ENCODE peak calls at places on chromosomes 12 and 14, in four cellular contexts. I is mesenchymal stem cell, K is colonic mucosa, A is NT2/D1. H is an unnamed sample.

GRCh38 chr14:92531151-92531873 is 17.7 kb downstream of the RIN3 start:
- DNase-seq in I (no peak), K (no peak), A (no peak), H (no peak)

GRCh38 chr12:55743967-55744931 is 1.3 kb downstream of the GDF11 start:
- DNase-seq in I (peak; percentile 41), K (no peak), A (no peak), H (peak; percentile 29)

GRCh38 chr12:66241061-66242043 is 52.3 kb downstream of the IRAK3 start:
- DNase-seq in I (peak; percentile 75), K (no peak), A (no peak), H (peak; percentile 88)

GRCh38 chr14:74792249-74793039 is 29.3 kb downstream of the YLPM1 start:
- DNase-seq in I (peak; percentile 22), K (no peak), A (peak; percentile 1), H (no peak)

GRCh38 chr14:87874676-87875075 is 118.3 kb downstream of the GALC start:
- DNase-seq in I (no peak), K (no peak), A (no peak), H (no peak)

GRCh38 chr12:42732908-42733411 is 143.4 kb upstream of the PRICKLE1 start:
- DNase-seq in I (no peak), K (no peak), A (no peak), H (no peak)

GRCh38 chr12:21989819-21990412 is 48.7 kb upstream of the ABCC9 start:
- DNase-seq in I (peak; percentile 12), K (no peak), A (no peak), H (peak; percentile 79)

GRCh38 chr12:122942609-122943008 is 23.7 kb downstream of the ABCB9 start:
- DNase-seq in I (peak; percentile 46), K (no peak), A (no peak), H (no peak)

GRCh38 chr12:68789144-68789878 is 18.7 kb upstream of the MDM2 start:
- DNase-seq in I (no peak), K (no peak), A (no peak), H (no peak)

GRCh38 chr12:124441443-124442190 is 125.8 kb downstream of the NCOR2 start:
- DNase-seq in I (peak; percentile 93), K (no peak), A (no peak), H (peak; percentile 91)

GRCh38 chr12:56933826-56934625 is at the start of gene SDR9C7:
- DNase-seq in I (no peak), K (no peak), A (no peak), H (no peak)

GRCh38 chr14:41072776-41073175 is 533.9 kb upstream of the LRFN5 start:
- DNase-seq in I (no peak), K (no peak), A (no peak), H (no peak)
- H3K4me3 ChIP-seq in I (no peak overlapping the region), K (no peak overlapping the region), A (no peak overlapping the region), H (no peak overlapping the region)

GRCh38 chr12:40209886-40210285 is 14.9 kb upstream of the LRRK2 start:
- DNase-seq in I (no peak), K (no peak), A (no peak), H (no peak)
- H3K9ac ChIP-seq in I (no peak overlapping the region), K (no peak overlapping the region), A (no peak overlapping the region), H (no peak overlapping the region)

DNA sequence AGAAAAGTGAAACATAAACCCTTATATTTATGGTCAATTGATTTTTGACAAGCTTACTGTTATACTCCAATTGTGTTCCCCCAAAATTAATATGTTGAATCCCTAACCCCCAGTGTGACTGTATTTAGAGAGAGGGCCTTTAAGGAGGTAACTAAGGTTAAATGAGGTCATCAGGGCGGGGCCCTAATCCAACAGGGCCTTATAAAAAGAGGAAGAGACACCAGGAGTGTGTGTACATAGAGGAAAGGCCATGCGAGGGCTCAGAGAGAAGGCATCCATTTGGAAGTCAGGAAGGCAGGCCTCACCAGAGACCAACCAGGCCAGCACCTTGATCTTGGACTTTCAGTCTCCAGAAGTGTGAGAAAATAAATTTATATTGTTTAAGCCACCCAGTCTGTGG is 6.5 kb upstream of the VTI1B start:
- DNase-seq in I (no peak), K (no peak), A (no peak), H (no peak)
- H3K4me3 ChIP-seq in I (peak overlapping the region; percentile 13), K (no peak overlapping the region), A (no peak overlapping the region), H (no peak overlapping the region)

DNA sequence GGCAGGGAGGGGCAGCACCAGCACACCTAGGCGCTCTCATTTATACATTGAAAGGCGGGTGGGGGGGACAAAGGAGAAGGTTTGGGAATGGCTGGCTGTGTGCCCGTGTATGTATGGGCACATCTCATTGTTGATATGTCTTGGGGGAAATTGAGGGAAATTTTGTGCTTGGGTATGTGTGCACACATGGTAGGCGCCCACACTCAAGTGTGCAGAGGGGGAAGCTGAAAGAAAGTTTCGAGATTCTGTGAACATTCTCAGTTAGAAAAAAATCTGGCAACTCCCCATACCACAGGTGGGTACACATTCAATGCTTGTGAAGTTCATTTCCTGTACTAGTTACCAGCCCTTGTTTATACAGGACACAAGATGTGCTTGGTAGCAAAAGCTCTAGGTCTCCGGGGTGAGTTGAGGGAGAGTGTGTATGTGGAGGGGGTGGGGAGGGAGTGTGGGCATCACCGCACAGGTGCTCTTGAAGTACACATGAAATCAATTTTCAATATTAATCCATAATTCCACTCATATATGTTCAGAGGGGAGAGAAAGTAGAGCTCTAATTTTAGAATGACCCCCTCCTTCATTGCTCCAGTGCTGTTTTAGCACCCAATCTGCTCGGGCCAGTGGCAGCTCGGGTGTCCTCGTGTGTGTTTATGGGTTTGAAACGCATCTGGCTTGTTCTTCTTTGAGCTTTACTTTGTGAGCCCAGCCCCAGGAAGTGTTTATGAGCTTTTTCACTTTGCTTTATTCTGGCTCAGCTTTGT is 286.0 kb downstream of the ZFP36L1 start:
- DNase-seq in I (no peak), K (no peak), A (no peak), H (no peak)
- H3K9ac ChIP-seq in I (no peak overlapping the region), K (no peak overlapping the region), A (no peak overlapping the region), H (no peak overlapping the region)

GRCh38 chr14:22614240-22614799 is 16.2 kb downstream of the ABHD4 start:
- DNase-seq in I (peak; percentile 98), K (peak; percentile 18), A (no peak), H (peak; percentile 91)
- H3K4me3 ChIP-seq in I (no peak overlapping the region), K (no peak overlapping the region), A (no peak overlapping the region), H (no peak overlapping the region)

GRCh38 chr12:45269407-45269741 is 53.5 kb downstream of the ANO6 start:
- DNase-seq in I (no peak), K (no peak), A (no peak), H (peak; percentile 66)
- H3K9ac ChIP-seq in I (peak overlapping the region; percentile 57), K (no peak overlapping the region), A (no peak overlapping the region), H (peak overlapping the region; percentile 3)

GRCh38 chr12:50024227-50024626 is 1.1 kb downstream of the RACGAP1 start:
- DNase-seq in I (no peak), K (no peak), A (no peak), H (no peak)
- H3K4me3 ChIP-seq in I (peak overlapping the region; percentile 98), K (peak overlapping the region; percentile 83), A (peak overlapping the region; percentile 92), H (peak overlapping the region; percentile 90)

DNA sequence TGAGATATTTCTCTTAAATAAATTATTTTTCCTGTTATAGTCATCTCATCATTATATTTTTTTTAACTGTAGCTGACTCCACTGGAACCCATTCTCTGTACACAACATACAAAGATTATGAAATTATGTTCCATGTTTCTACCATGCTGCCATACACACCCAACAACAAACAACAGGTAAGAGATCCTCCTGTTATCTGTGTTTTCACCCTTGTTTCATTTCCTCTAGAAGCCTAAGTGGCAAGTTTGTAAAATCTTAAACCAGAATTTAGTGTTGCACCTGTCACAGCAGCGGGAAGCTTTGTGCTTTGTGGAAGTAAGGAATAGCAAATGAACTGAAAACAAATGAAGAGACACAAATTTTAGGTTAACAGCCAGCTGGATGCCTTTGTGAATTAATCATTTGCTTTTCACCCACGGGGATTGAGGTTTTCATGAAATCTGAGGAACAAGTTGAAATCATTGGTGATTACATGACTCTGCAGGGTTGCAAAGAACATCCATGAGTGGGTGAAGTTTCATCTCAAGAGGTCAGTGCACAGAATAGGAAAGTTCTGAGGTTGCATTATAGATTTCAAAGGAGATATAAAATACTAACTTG is 273.9 kb upstream of the RGS6 start:
- DNase-seq in I (no peak), K (no peak), A (no peak), H (peak; percentile 43)
- H3K9ac ChIP-seq in I (no peak overlapping the region), K (no peak overlapping the region), A (no peak overlapping the region), H (peak overlapping the region; percentile 45)

GRCh38 chr14:91302391-91302790 is 57.9 kb upstream of the GPR68 start:
- DNase-seq in I (no peak), K (no peak), A (no peak), H (no peak)

GRCh38 chr14:91305650-91306431 is 61.3 kb upstream of the GPR68 start:
- DNase-seq in I (no peak), K (no peak), A (peak; percentile 62), H (no peak)

GRCh38 chr14:91303924-91304229 is 59.4 kb upstream of the GPR68 start:
- DNase-seq in I (no peak), K (no peak), A (no peak), H (no peak)

GRCh38 chr14:91300957-91301356 is 56.5 kb upstream of the GPR68 start:
- DNase-seq in I (no peak), K (no peak), A (no peak), H (no peak)

GRCh38 chr14:91303091-91303923 is 58.8 kb upstream of the GPR68 start:
- DNase-seq in I (no peak), K (peak; percentile 58), A (peak; percentile 76), H (no peak)
- H3K4me3 ChIP-seq in I (no peak overlapping the region), K (no peak overlapping the region), A (no peak overlapping the region), H (no peak overlapping the region)

H was measured in adipocyte.